ENCODE peak calls at places on chromosomes 6 and 20, in four cellular contexts. K is K562, D is NCI-H1930, W is BJ. A is an unnamed sample.

GRCh38 chr6:31493875-31494694 is 3.9 kb upstream of the MICB start:
- DNase-seq in D (peak; percentile 64), W (no peak), K (peak; percentile 97), A (peak; percentile 79)

GRCh38 chr20:36686944-36687343 is 40.9 kb upstream of the SLA2 start:
- DNase-seq in W (no peak), D (no peak), K (no peak), A (no peak)

GRCh38 chr20:34978092-34978744 is 22.6 kb downstream of the MYH7B start:
- DNase-seq in K (no peak), D (no peak), W (no peak), A (no peak)

GRCh38 chr6:106064766-106065165 is 21.4 kb upstream of the PRDM1 start:
- DNase-seq in W (no peak), K (no peak), D (no peak), A (no peak)

GRCh38 chr6:112289039-112289566 is 34.7 kb upstream of the LAMA4 start:
- DNase-seq in K (no peak), W (no peak), D (no peak), A (no peak)

GRCh38 chr20:57627972-57628650 is 7.9 kb upstream of the ZBP1 start:
- DNase-seq in W (no peak), K (no peak), D (no peak), A (peak; percentile 54)

GRCh38 chr6:125002090-125002741 is 40.0 kb downstream of the RNF217 start:
- DNase-seq in D (no peak), W (no peak), K (no peak), A (no peak)

GRCh38 chr6:159761135-159761872 is 541 bp upstream of the ACAT2 start:
- DNase-seq in D (no peak), K (peak; percentile 52), W (no peak), A (peak; percentile 37)

GRCh38 chr6:12545837-12546658 is 170.5 kb upstream of the PHACTR1 start:
- DNase-seq in K (no peak), D (no peak), W (peak; percentile 37), A (peak; percentile 80)

GRCh38 chr6:143236151-143236788 is 175.6 kb downstream of the AIG1 start:
- DNase-seq in D (no peak), K (no peak), W (peak; percentile 37), A (peak; percentile 3)

GRCh38 chr20:1579488-1579887 is 22.0 kb upstream of the SIRPD start:
- DNase-seq in D (no peak), K (no peak), W (no peak), A (no peak)

GRCh38 chr6:16769131-16769985 is 8.1 kb upstream of the ATXN1 start:
- DNase-seq in W (peak; percentile 66), K (peak; percentile 75), D (no peak), A (no peak)

GRCh38 chr6:84763397-84764331 is 734 bp downstream of the TBX18 start:
- DNase-seq in K (peak; percentile 92), W (peak; percentile 66), D (no peak), A (peak; percentile 85)

GRCh38 chr6:44056392-44057237 is 70.6 kb downstream of the MRPL14 start:
- DNase-seq in K (no peak), W (no peak), D (no peak), A (peak; percentile 40)

GRCh38 chr20:57398231-57398821 is 7.1 kb downstream of the RBM38 start:
- DNase-seq in W (no peak), K (no peak), D (no peak), A (no peak)

GRCh38 chr6:22025468-22026159 is 271.2 kb downstream of the PRL start:
- DNase-seq in W (peak; percentile 14), K (peak; percentile 97), D (no peak), A (no peak)

GRCh38 chr20:63658749-63659187 is 656 bp downstream of the RTEL1 start:
- DNase-seq in D (no peak), K (peak; percentile 44), W (no peak), A (no peak)

GRCh38 chr20:13947719-13948118 is 42.7 kb downstream of the SEL1L2 start:
- DNase-seq in K (no peak), W (no peak), D (no peak), A (no peak)

GRCh38 chr6:139625998-139626975 is 251.8 kb upstream of the CITED2 start:
- DNase-seq in D (no peak), W (no peak), K (no peak), A (peak; percentile 15)

GRCh38 chr6:82057846-82058554 is 189.5 kb downstream of the IBTK start:
- DNase-seq in K (no peak), D (no peak), W (peak; percentile 38), A (peak; percentile 71)

GRCh38 chr6:168956884-168957730 is 296.5 kb downstream of the THBS2 start:
- DNase-seq in K (peak; percentile 62), W (peak; percentile 49), D (no peak), A (peak; percentile 38)

GRCh38 chr6:161549977-161550655 is 276.3 kb upstream of the AGPAT4 start:
- DNase-seq in K (peak; percentile 18), D (no peak), W (no peak), A (no peak)

GRCh38 chr6:91681341-91681740 is 1094.5 kb upstream of the MAP3K7 start:
- DNase-seq in K (no peak), W (no peak), D (no peak), A (no peak)

GRCh38 chr6:148335582-148335981 is 7.1 kb upstream of the SASH1 start:
- DNase-seq in D (no peak), K (no peak), W (no peak), A (no peak)

A was measured in dermis microvascular lymphatic vessel endothelial cell.